ENCODE peak calls at places on chromosomes 16 and 17, in four cellular contexts. D is uterus, R is small intestine, Q is SHP77 treated with DMSO at 0.1 percent for 48 hours. O is an unnamed sample.

GRCh38 chr17:72816406-72816805 is 276.1 kb downstream of the SLC39A11 start:
- DNase-seq in R (no peak), D (no peak), Q (no peak), O (no peak)

GRCh38 chr17:55852734-55853133 is 101.9 kb downstream of the PCTP start:
- DNase-seq in R (no peak), Q (no peak), D (no peak), O (no peak)

GRCh38 chr16:813204-813915 is 12.8 kb upstream of the GNG13 start:
- DNase-seq in D (no peak), Q (no peak), R (no peak), O (peak; percentile 59)

GRCh38 chr17:57892820-57893595 is 43.2 kb upstream of the MRPS23 start:
- DNase-seq in R (peak; percentile 67), Q (peak; percentile 77), D (peak; percentile 92), O (no peak)

GRCh38 chr17:66431080-66431795 is 128.8 kb downstream of the PRKCA start:
- DNase-seq in Q (no peak), R (no peak), D (no peak), O (no peak)

GRCh38 chr16:28863929-28864886 is 565 bp downstream of the SH2B1 start:
- DNase-seq in D (peak; percentile 40), R (peak; percentile 76), Q (no peak), O (no peak)

GRCh38 chr16:14181371-14182050 is 110.4 kb downstream of the MRTFB start:
- DNase-seq in D (no peak), R (no peak), Q (no peak), O (no peak)

GRCh38 chr16:17447273-17447672 is 23.5 kb downstream of the XYLT1 start:
- DNase-seq in Q (no peak), D (no peak), R (no peak), O (no peak)

GRCh38 chr16:84667600-84668309 is 19.4 kb downstream of the KLHL36 start:
- DNase-seq in Q (no peak), D (no peak), R (no peak), O (no peak)

GRCh38 chr17:75130632-75131277 is 787 bp downstream of the NT5C start:
- DNase-seq in D (peak; percentile 56), R (peak; percentile 69), Q (peak; percentile 40), O (no peak)

GRCh38 chr16:66064811-66065530 is 301.5 kb upstream of the CDH5 start:
- DNase-seq in D (no peak), Q (no peak), R (no peak), O (no peak)

GRCh38 chr16:77679336-77679735 is 43.0 kb upstream of the NUDT7 start:
- DNase-seq in R (no peak), D (no peak), Q (no peak), O (no peak)

GRCh38 chr16:54482892-54483574 is 196.4 kb upstream of the IRX3 start:
- DNase-seq in R (no peak), D (no peak), Q (no peak), O (no peak)

GRCh38 chr17:34382586-34383224 is 19.7 kb upstream of the CCL1 start:
- DNase-seq in Q (no peak), R (no peak), D (no peak), O (peak; percentile 32)

GRCh38 chr16:10332301-10332700 is 53.6 kb upstream of the ATF7IP2 start:
- DNase-seq in D (no peak), Q (no peak), R (no peak), O (no peak)

GRCh38 chr17:2059837-2060658 is 5.1 kb downstream of the HIC1 start:
- DNase-seq in Q (no peak), D (no peak), R (no peak), O (no peak)

GRCh38 chr16:77288222-77288621 is 89.0 kb downstream of the SYCE1L start:
- DNase-seq in D (no peak), Q (no peak), R (no peak), O (no peak)

GRCh38 chr17:17416400-17417360 is 60.1 kb upstream of the MED9 start:
- DNase-seq in Q (peak; percentile 100), D (no peak), R (peak; percentile 30), O (peak; percentile 46)

GRCh38 chr16:69561901-69562300 is 3.9 kb upstream of the NFAT5 start:
- DNase-seq in R (peak; percentile 82), Q (no peak), D (no peak), O (no peak)

GRCh38 chr16:85491798-85492616 is 121.1 kb upstream of the GSE1 start:
- DNase-seq in R (no peak), Q (no peak), D (peak; percentile 67), O (no peak)

GRCh38 chr17:64412944-64413381 is 22.3 kb upstream of the PECAM1 start:
- DNase-seq in Q (no peak), D (no peak), R (no peak), O (no peak)

GRCh38 chr17:57935833-57936807 is 19.1 kb downstream of the CUEDC1 start:
- DNase-seq in D (peak; percentile 72), R (no peak), Q (no peak), O (no peak)

GRCh38 chr17:37516131-37516561 is 26.5 kb downstream of the DUSP14 start:
- DNase-seq in R (no peak), Q (no peak), D (no peak), O (no peak)

GRCh38 chr16:30853758-30854157 is 40.1 kb downstream of the BCL7C start:
- DNase-seq in Q (no peak), R (no peak), D (no peak), O (no peak)

GRCh38 chr16:88743693-88744519 is 37.6 kb downstream of the CTU2 start:
- DNase-seq in Q (peak; percentile 18), R (peak; percentile 78), D (peak; percentile 78), O (peak; percentile 75)

GRCh38 chr17:75834279-75834920 is 9.8 kb downstream of the UNC13D start:
- DNase-seq in D (no peak), R (no peak), Q (no peak), O (no peak)

GRCh38 chr17:44917456-44917855 is 2.2 kb upstream of the GFAP start:
- DNase-seq in D (no peak), R (no peak), Q (no peak), O (no peak)

GRCh38 chr16:3035972-3036725 is 595 bp downstream of the BICDL2 start:
- DNase-seq in Q (no peak), R (peak; percentile 71), D (no peak), O (no peak)

GRCh38 chr16:4613636-4614570 is 785 bp downstream of the UBALD1 start:
- DNase-seq in Q (no peak), D (no peak), R (no peak), O (peak; percentile 55)

GRCh38 chr16:1494711-1495110 is 1.6 kb downstream of the TELO2 start:
- DNase-seq in R (no peak), D (no peak), Q (no peak), O (no peak)

GRCh38 chr17:4375039-4375748 is 8.7 kb upstream of the UBE2G1 start:
- DNase-seq in D (no peak), Q (no peak), R (peak; percentile 25), O (peak; percentile 40)

GRCh38 chr16:797120-797420 is 3.5 kb downstream of the GNG13 start:
- DNase-seq in D (no peak), Q (no peak), R (peak; percentile 37), O (no peak)

GRCh38 chr16:31718998-31719397 is 154.6 kb upstream of the ZNF267 start:
- DNase-seq in D (no peak), R (no peak), Q (no peak), O (no peak)

GRCh38 chr17:37031493-37032083 is 82.8 kb downstream of the AATF start:
- DNase-seq in Q (no peak), R (peak; percentile 40), D (no peak), O (no peak)

GRCh38 chr17:74152591-74153455 is 50.7 kb upstream of the RPL38 start:
- DNase-seq in R (no peak), D (no peak), Q (no peak), O (no peak)

GRCh38 chr16:66135376-66135775 is 231.1 kb upstream of the CDH5 start:
- DNase-seq in Q (no peak), D (peak; percentile 33), R (no peak), O (no peak)

GRCh38 chr16:19876501-19877059 is 8.1 kb downstream of the GPRC5B start:
- DNase-seq in D (no peak), R (no peak), Q (no peak), O (no peak)

GRCh38 chr17:4678448-4679026 is 25.4 kb downstream of the PELP1 start:
- DNase-seq in Q (no peak), D (no peak), R (no peak), O (no peak)

O was measured in activated CD4-positive, CD25-positive, alpha-beta regulatory T cell treated with anti-CD3 and anti-CD28 coated beads, Interleukin-2, amount 50 U/mL, for 72 hours.